ENCODE peak calls at places on chromosomes 7 and 10, in six cellular contexts. Z is H1; G is body of pancreas; H is PC-9; M is naive thymus-derived CD4-positive, alpha-beta T cell; E is WERI-Rb-1. L is an unnamed sample.

GRCh38 chr7:66099551-66100407 is 14.9 kb upstream of the CRCP start:
- DNase-seq in Z (peak), G (peak), H (peak), M (peak), E (peak), L (no peak)

GRCh38 chr10:113329121-113329596 is 223.7 kb upstream of the HABP2 start:
- DNase-seq in Z (no peak), G (no peak), H (no peak), M (no peak), E (no peak), L (no peak)

GRCh38 chr10:124745678-124746077 is 1.5 kb upstream of the FAM53B start:
- DNase-seq in Z (no peak), G (no peak), H (peak), M (peak), E (no peak), L (no peak)

GRCh38 chr10:114084225-114084624 is 40.6 kb downstream of the ADRB1 start:
- DNase-seq in Z (no peak), G (no peak), H (no peak), M (no peak), E (no peak), L (no peak)

GRCh38 chr10:19048901-19049300 is 300 bp downstream of the MALRD1 start:
- DNase-seq in Z (no peak), G (no peak), H (no peak), M (no peak), E (no peak), L (no peak)

GRCh38 chr7:24727165-24728120 is 29.8 kb downstream of the GSDME start:
- DNase-seq in Z (no peak), G (no peak), H (no peak), M (no peak), E (no peak), L (no peak)

GRCh38 chr10:113187066-113187777 is 237.2 kb downstream of the TCF7L2 start:
- DNase-seq in Z (no peak), G (peak), H (no peak), M (no peak), E (no peak), L (no peak)

GRCh38 chr7:46626261-46627037 is 705.4 kb upstream of the IGFBP3 start:
- DNase-seq in Z (no peak), G (no peak), H (no peak), M (no peak), E (no peak), L (no peak)

GRCh38 chr10:37854606-37855005 is 2.8 kb downstream of the ZNF248 start:
- DNase-seq in Z (no peak), G (no peak), H (no peak), M (no peak), E (no peak), L (no peak)

GRCh38 chr7:139896831-139897230 is 67.8 kb downstream of the TBXAS1 start:
- DNase-seq in Z (no peak), G (no peak), H (no peak), M (no peak), E (no peak), L (no peak)

GRCh38 chr10:132383026-132383565 is 13.9 kb upstream of the PWWP2B start:
- DNase-seq in Z (no peak), G (no peak), H (no peak), M (no peak), E (no peak), L (no peak)

GRCh38 chr7:2567663-2568238 is 9.0 kb downstream of the IQCE start:
- DNase-seq in Z (peak), G (no peak), H (no peak), M (peak), E (no peak), L (no peak)

DNA sequence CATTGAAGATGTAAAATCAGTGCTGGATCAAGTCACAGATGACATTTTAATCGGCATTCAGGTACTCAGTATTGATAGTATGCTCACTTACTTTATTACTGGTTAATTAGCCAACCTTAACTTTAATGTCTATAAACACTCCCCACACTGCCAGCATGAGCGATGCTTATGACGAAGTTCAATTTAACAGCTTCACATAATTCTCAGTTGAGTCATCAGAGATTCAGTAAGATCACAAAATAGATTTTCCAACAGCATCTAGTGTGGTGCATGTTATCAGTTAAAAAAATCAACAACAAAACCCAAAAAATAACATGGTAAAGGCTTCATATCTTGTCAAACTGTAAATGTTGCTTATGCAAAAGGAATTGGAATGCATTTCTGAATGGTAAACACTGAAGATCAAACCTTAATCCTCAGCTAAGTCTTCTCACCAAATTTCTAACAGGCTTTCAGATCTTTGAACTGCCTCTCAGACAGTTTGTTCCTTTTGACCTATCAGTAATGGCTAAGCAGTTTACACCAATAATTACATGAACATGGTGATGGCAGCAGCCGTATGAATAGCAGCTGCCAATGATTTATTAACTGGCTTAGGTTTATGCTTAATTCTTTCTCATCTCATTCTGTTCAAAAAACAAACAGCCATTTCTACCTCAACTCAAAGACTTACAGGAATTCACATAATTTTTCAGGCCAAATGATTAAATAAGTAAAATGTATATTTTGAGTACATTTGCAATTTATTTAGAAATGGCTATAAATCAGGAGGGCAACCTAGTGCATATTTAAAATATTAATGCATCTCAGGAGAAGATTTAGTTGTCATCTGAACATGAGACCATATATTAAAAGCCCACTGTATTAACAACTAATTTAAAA is 98.5 kb downstream of the CABCOCO1 start:
- DNase-seq in Z (no peak), G (no peak), H (no peak), M (no peak), E (no peak), L (no peak)
- H3K27ac ChIP-seq in Z (no peak), G (peak), H (peak), M (no peak), E (no peak), L (no peak)

GRCh38 chr7:32511791-32512190 is 16.5 kb downstream of the AVL9 start:
- DNase-seq in Z (no peak), G (no peak), H (no peak), M (no peak), E (no peak), L (no peak)

GRCh38 chr7:32513205-32513604 is 17.9 kb downstream of the AVL9 start:
- DNase-seq in Z (no peak), G (no peak), H (no peak), M (no peak), E (no peak), L (no peak)

GRCh38 chr7:32506266-32507054 is 11.2 kb downstream of the AVL9 start:
- DNase-seq in Z (no peak), G (no peak), H (peak), M (no peak), E (no peak), L (no peak)

GRCh38 chr7:32502656-32503189 is 7.4 kb downstream of the AVL9 start:
- DNase-seq in Z (no peak), G (no peak), H (no peak), M (no peak), E (no peak), L (no peak)

GRCh38 chr7:32507416-32507815 is 12.1 kb downstream of the AVL9 start:
- DNase-seq in Z (no peak), G (no peak), H (no peak), M (no peak), E (no peak), L (no peak)
- H3K4me3 ChIP-seq in Z (no peak), G (no peak), H (no peak), M (no peak), E (no peak), L (no peak)

DNA sequence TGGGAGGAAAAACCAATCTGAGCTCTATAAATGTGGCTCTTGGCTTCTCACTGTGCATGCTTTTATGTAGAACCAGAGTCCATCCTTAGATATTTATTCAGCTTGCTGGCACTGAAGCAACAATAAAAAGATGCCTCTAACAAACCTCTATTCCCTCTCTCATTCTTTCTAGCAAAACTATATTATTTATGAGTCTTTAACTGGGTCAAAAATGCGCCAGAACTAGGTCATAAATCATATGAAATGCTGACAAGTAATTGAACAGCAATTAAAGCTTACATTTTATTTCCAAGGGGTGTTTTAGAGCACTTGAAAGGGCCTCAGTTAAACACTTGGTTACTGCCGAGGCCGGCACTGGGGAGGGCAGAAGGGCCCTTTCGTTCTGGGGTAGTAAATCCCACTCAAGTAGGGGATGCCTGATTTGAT is 14.0 kb downstream of the HOXA4 start:
- DNase-seq in Z (no peak), G (no peak), H (no peak), M (no peak), E (no peak), L (no peak)
- H3K27ac ChIP-seq in Z (no peak), G (no peak), H (peak), M (no peak), E (no peak), L (no peak)

GRCh38 chr7:70696139-70696782 is 435.7 kb upstream of the GALNT17 start:
- DNase-seq in Z (no peak), G (no peak), H (no peak), M (no peak), E (no peak), L (no peak)
- H3K4me3 ChIP-seq in Z (peak), G (no peak), H (no peak), M (peak), E (peak), L (peak)

GRCh38 chr7:106717254-106717996 is 56.5 kb upstream of the CCDC71L start:
- DNase-seq in Z (no peak), G (no peak), H (no peak), M (no peak), E (no peak), L (no peak)
- H3K27ac ChIP-seq in Z (no peak), G (no peak), H (peak), M (no peak), E (no peak), L (no peak)

GRCh38 chr7:102450242-102450641 is 14.4 kb downstream of the ALKBH4 start:
- DNase-seq in Z (no peak), G (no peak), H (no peak), M (peak), E (peak), L (no peak)
- H3K4me3 ChIP-seq in Z (no peak), G (no peak), H (no peak), M (no peak), E (no peak), L (no peak)

DNA sequence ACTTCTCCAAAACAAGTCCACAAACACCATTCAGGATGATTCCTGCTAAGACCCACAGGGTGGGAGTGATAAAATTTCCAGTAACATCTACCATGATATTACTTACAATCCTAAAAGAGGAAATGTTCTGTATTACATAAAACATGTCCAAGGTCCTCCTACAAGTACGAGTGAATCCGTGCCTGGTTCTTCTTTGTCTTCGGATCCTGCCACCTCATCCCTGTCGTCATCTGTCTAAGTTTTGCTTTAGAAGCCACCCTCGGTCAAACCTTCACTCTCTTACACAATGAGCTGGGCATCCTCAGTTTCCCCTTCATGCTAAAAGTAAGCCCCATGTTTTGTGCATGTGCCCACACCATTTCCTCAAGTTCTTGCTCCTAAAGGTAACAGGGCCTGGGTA is 278.9 kb downstream of the KCNMA1 start:
- DNase-seq in Z (no peak), G (no peak), H (no peak), M (no peak), E (no peak), L (no peak)
- H3K27ac ChIP-seq in Z (no peak), G (no peak), H (no peak), M (no peak), E (no peak), L (no peak)

DNA sequence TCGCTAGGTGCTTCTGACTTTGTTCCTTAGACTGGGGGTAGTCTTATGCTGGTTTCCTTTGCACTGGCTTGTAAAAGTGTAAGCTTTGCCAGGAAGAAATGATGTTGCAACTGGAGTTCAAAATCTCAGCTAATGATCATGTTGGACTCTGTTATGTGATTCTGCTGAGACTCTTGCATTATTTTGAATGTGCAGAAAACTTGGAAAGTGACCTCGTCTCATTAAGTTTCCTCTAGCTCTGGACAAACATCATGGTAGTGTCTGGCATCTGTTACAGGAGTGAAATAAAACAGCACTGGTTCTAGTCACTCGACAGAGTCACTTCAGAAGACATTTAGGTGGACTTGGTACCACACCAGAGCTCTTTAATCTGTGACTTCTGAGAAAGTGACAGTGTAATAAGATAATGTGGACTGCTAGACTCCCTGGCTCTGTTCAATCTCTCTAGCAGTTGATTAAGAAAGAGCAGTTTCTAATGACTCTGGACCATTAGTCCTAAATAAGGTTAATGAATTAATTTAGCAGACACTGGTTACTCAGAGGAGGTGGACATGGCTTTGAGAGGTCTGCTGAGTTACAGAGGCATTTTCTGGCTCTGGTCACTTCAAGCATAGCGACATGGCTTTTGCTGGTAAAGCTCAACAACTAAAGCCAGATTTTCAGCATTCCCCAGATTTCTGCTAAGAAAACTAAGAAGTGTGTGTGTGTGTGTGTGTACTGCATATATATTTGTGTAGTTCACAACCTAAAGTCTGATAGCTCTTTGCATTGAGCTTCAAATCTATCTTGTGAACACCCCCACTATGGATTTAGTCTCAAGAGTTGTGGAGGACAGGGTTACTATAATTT is 2.1 kb downstream of the NRP1 start:
- DNase-seq in Z (no peak), G (no peak), H (no peak), M (no peak), E (no peak), L (no peak)
- H3K4me3 ChIP-seq in Z (peak), G (no peak), H (peak), M (no peak), E (no peak), L (no peak)

GRCh38 chr10:103645141-103646054 is 151.9 kb downstream of the NEURL1 start:
- DNase-seq in Z (no peak), G (peak), H (no peak), M (no peak), E (no peak), L (no peak)

GRCh38 chr10:103646304-103646703 is 152.8 kb downstream of the NEURL1 start:
- DNase-seq in Z (no peak), G (no peak), H (no peak), M (no peak), E (no peak), L (no peak)

GRCh38 chr10:103649654-103650423 is 156.3 kb downstream of the NEURL1 start:
- DNase-seq in Z (no peak), G (no peak), H (no peak), M (no peak), E (no peak), L (no peak)

GRCh38 chr10:103648951-103649532 is 155.5 kb downstream of the NEURL1 start:
- DNase-seq in Z (no peak), G (peak), H (no peak), M (no peak), E (no peak), L (no peak)

GRCh38 chr10:103648231-103648950 is 154.9 kb downstream of the NEURL1 start:
- DNase-seq in Z (no peak), G (no peak), H (no peak), M (no peak), E (no peak), L (no peak)
- H3K27ac ChIP-seq in Z (no peak), G (no peak), H (no peak), M (no peak), E (no peak), L (no peak)